ENCODE peak calls at places on chromosomes 11 and 22, in ten cellular contexts. One of them, this sample, is unnamed.

GRCh38 chr11:44300881-44301855 is 8.8 kb downstream of the ALX4 start:
- DNase-seq in NB4: no peak
- DNase-seq in choroid plexus epithelial cell: peak; percentile 38
- DNase-seq in brain pericyte: no peak
- DNase-seq in stimulated activated CD8-positive, alpha-beta memory T cell treated with anti-CD3 and anti-CD28 coated beads, Interleukin-4, amount 100 ng/mL, for 24 hours: no peak
- DNase-seq in upper lobe of left lung: no peak
- DNase-seq in mucosa of gallbladder: no peak
- DNase-seq in AG04449: no peak
- DNase-seq in HCEC 1CT: no peak
- DNase-seq in C1 segment of cervical spinal cord: no peak
- DNase-seq in this sample: peak; percentile 68

GRCh38 chr11:21177379-21177778 is 508.0 kb downstream of the NELL1 start:
- DNase-seq in NB4: no peak
- DNase-seq in choroid plexus epithelial cell: no peak
- DNase-seq in brain pericyte: no peak
- DNase-seq in stimulated activated CD8-positive, alpha-beta memory T cell treated with anti-CD3 and anti-CD28 coated beads, Interleukin-4, amount 100 ng/mL, for 24 hours: no peak
- DNase-seq in upper lobe of left lung: no peak
- DNase-seq in mucosa of gallbladder: no peak
- DNase-seq in AG04449: no peak
- DNase-seq in HCEC 1CT: no peak
- DNase-seq in C1 segment of cervical spinal cord: no peak
- DNase-seq in this sample: no peak

GRCh38 chr11:65132988-65133700 is 1.2 kb downstream of the SYVN1 start:
- DNase-seq in NB4: peak; percentile 62
- DNase-seq in choroid plexus epithelial cell: peak; percentile 35
- DNase-seq in brain pericyte: no peak
- DNase-seq in stimulated activated CD8-positive, alpha-beta memory T cell treated with anti-CD3 and anti-CD28 coated beads, Interleukin-4, amount 100 ng/mL, for 24 hours: no peak
- DNase-seq in upper lobe of left lung: peak; percentile 90
- DNase-seq in mucosa of gallbladder: peak; percentile 71
- DNase-seq in AG04449: no peak
- DNase-seq in HCEC 1CT: no peak
- DNase-seq in C1 segment of cervical spinal cord: no peak
- DNase-seq in this sample: peak; percentile 17

GRCh38 chr22:20771918-20772625 is 1.8 kb upstream of the SERPIND1 start:
- DNase-seq in NB4: no peak
- DNase-seq in choroid plexus epithelial cell: no peak
- DNase-seq in brain pericyte: no peak
- DNase-seq in stimulated activated CD8-positive, alpha-beta memory T cell treated with anti-CD3 and anti-CD28 coated beads, Interleukin-4, amount 100 ng/mL, for 24 hours: no peak
- DNase-seq in upper lobe of left lung: no peak
- DNase-seq in mucosa of gallbladder: no peak
- DNase-seq in AG04449: no peak
- DNase-seq in HCEC 1CT: no peak
- DNase-seq in C1 segment of cervical spinal cord: no peak
- DNase-seq in this sample: no peak

GRCh38 chr11:35144103-35144741 is 5.3 kb downstream of the CD44 start:
- DNase-seq in NB4: peak; percentile 86
- DNase-seq in choroid plexus epithelial cell: peak; percentile 81
- DNase-seq in brain pericyte: no peak
- DNase-seq in stimulated activated CD8-positive, alpha-beta memory T cell treated with anti-CD3 and anti-CD28 coated beads, Interleukin-4, amount 100 ng/mL, for 24 hours: peak; percentile 33
- DNase-seq in upper lobe of left lung: peak; percentile 79
- DNase-seq in mucosa of gallbladder: no peak
- DNase-seq in AG04449: no peak
- DNase-seq in HCEC 1CT: peak; percentile 93
- DNase-seq in C1 segment of cervical spinal cord: no peak
- DNase-seq in this sample: peak; percentile 74

GRCh38 chr11:61699737-61700160 is 19.6 kb downstream of the DAGLA start:
- DNase-seq in NB4: no peak
- DNase-seq in choroid plexus epithelial cell: no peak
- DNase-seq in brain pericyte: no peak
- DNase-seq in stimulated activated CD8-positive, alpha-beta memory T cell treated with anti-CD3 and anti-CD28 coated beads, Interleukin-4, amount 100 ng/mL, for 24 hours: no peak
- DNase-seq in upper lobe of left lung: no peak
- DNase-seq in mucosa of gallbladder: peak; percentile 78
- DNase-seq in AG04449: no peak
- DNase-seq in HCEC 1CT: no peak
- DNase-seq in C1 segment of cervical spinal cord: peak; percentile 33
- DNase-seq in this sample: no peak

GRCh38 chr11:74615988-74616387 is 23.6 kb downstream of the POLD3 start:
- DNase-seq in NB4: no peak
- DNase-seq in choroid plexus epithelial cell: no peak
- DNase-seq in brain pericyte: no peak
- DNase-seq in stimulated activated CD8-positive, alpha-beta memory T cell treated with anti-CD3 and anti-CD28 coated beads, Interleukin-4, amount 100 ng/mL, for 24 hours: no peak
- DNase-seq in upper lobe of left lung: no peak
- DNase-seq in mucosa of gallbladder: no peak
- DNase-seq in AG04449: no peak
- DNase-seq in HCEC 1CT: no peak
- DNase-seq in C1 segment of cervical spinal cord: no peak
- DNase-seq in this sample: no peak

GRCh38 chr11:112161012-112161411 is 2.9 kb downstream of the IL18 start:
- DNase-seq in NB4: no peak
- DNase-seq in choroid plexus epithelial cell: peak; percentile 46
- DNase-seq in brain pericyte: no peak
- DNase-seq in stimulated activated CD8-positive, alpha-beta memory T cell treated with anti-CD3 and anti-CD28 coated beads, Interleukin-4, amount 100 ng/mL, for 24 hours: no peak
- DNase-seq in upper lobe of left lung: no peak
- DNase-seq in mucosa of gallbladder: no peak
- DNase-seq in AG04449: no peak
- DNase-seq in HCEC 1CT: no peak
- DNase-seq in C1 segment of cervical spinal cord: no peak
- DNase-seq in this sample: no peak

GRCh38 chr11:8610532-8611116 is 16.6 kb upstream of the STK33 start:
- DNase-seq in NB4: no peak
- DNase-seq in choroid plexus epithelial cell: peak; percentile 65
- DNase-seq in brain pericyte: no peak
- DNase-seq in stimulated activated CD8-positive, alpha-beta memory T cell treated with anti-CD3 and anti-CD28 coated beads, Interleukin-4, amount 100 ng/mL, for 24 hours: no peak
- DNase-seq in upper lobe of left lung: no peak
- DNase-seq in mucosa of gallbladder: no peak
- DNase-seq in AG04449: no peak
- DNase-seq in HCEC 1CT: no peak
- DNase-seq in C1 segment of cervical spinal cord: no peak
- DNase-seq in this sample: no peak

GRCh38 chr22:18954333-18954732 is 18.2 kb upstream of the PRODH start:
- DNase-seq in NB4: peak; percentile 70
- DNase-seq in choroid plexus epithelial cell: peak; percentile 64
- DNase-seq in brain pericyte: no peak
- DNase-seq in stimulated activated CD8-positive, alpha-beta memory T cell treated with anti-CD3 and anti-CD28 coated beads, Interleukin-4, amount 100 ng/mL, for 24 hours: peak; percentile 31
- DNase-seq in upper lobe of left lung: peak; percentile 73
- DNase-seq in mucosa of gallbladder: peak; percentile 58
- DNase-seq in AG04449: no peak
- DNase-seq in HCEC 1CT: peak; percentile 21
- DNase-seq in C1 segment of cervical spinal cord: peak; percentile 24
- DNase-seq in this sample: peak; percentile 46

GRCh38 chr11:61019037-61019817 is 47.7 kb downstream of the CD6 start:
- DNase-seq in NB4: no peak
- DNase-seq in choroid plexus epithelial cell: no peak
- DNase-seq in brain pericyte: no peak
- DNase-seq in stimulated activated CD8-positive, alpha-beta memory T cell treated with anti-CD3 and anti-CD28 coated beads, Interleukin-4, amount 100 ng/mL, for 24 hours: no peak
- DNase-seq in upper lobe of left lung: no peak
- DNase-seq in mucosa of gallbladder: no peak
- DNase-seq in AG04449: no peak
- DNase-seq in HCEC 1CT: no peak
- DNase-seq in C1 segment of cervical spinal cord: no peak
- DNase-seq in this sample: no peak

GRCh38 chr22:46564084-46564714 is 26.8 kb upstream of the CELSR1 start:
- DNase-seq in NB4: no peak
- DNase-seq in choroid plexus epithelial cell: no peak
- DNase-seq in brain pericyte: no peak
- DNase-seq in stimulated activated CD8-positive, alpha-beta memory T cell treated with anti-CD3 and anti-CD28 coated beads, Interleukin-4, amount 100 ng/mL, for 24 hours: no peak
- DNase-seq in upper lobe of left lung: no peak
- DNase-seq in mucosa of gallbladder: no peak
- DNase-seq in AG04449: no peak
- DNase-seq in HCEC 1CT: no peak
- DNase-seq in C1 segment of cervical spinal cord: no peak
- DNase-seq in this sample: no peak

GRCh38 chr11:71163371-71163770 is 89.0 kb downstream of the SHANK2 start:
- DNase-seq in NB4: no peak
- DNase-seq in choroid plexus epithelial cell: no peak
- DNase-seq in brain pericyte: no peak
- DNase-seq in stimulated activated CD8-positive, alpha-beta memory T cell treated with anti-CD3 and anti-CD28 coated beads, Interleukin-4, amount 100 ng/mL, for 24 hours: no peak
- DNase-seq in upper lobe of left lung: no peak
- DNase-seq in mucosa of gallbladder: no peak
- DNase-seq in AG04449: no peak
- DNase-seq in HCEC 1CT: no peak
- DNase-seq in C1 segment of cervical spinal cord: no peak
- DNase-seq in this sample: no peak

GRCh38 chr11:65606876-65607613 is 7.0 kb downstream of the MAP3K11 start:
- DNase-seq in NB4: peak; percentile 39
- DNase-seq in choroid plexus epithelial cell: peak; percentile 96
- DNase-seq in brain pericyte: peak; percentile 74
- DNase-seq in stimulated activated CD8-positive, alpha-beta memory T cell treated with anti-CD3 and anti-CD28 coated beads, Interleukin-4, amount 100 ng/mL, for 24 hours: no peak
- DNase-seq in upper lobe of left lung: peak; percentile 95
- DNase-seq in mucosa of gallbladder: peak; percentile 95
- DNase-seq in AG04449: peak; percentile 59
- DNase-seq in HCEC 1CT: peak; percentile 67
- DNase-seq in C1 segment of cervical spinal cord: peak; percentile 87
- DNase-seq in this sample: peak; percentile 97

GRCh38 chr11:116257871-116258270 is 514.9 kb downstream of the BUD13 start:
- DNase-seq in NB4: no peak
- DNase-seq in choroid plexus epithelial cell: no peak
- DNase-seq in brain pericyte: no peak
- DNase-seq in stimulated activated CD8-positive, alpha-beta memory T cell treated with anti-CD3 and anti-CD28 coated beads, Interleukin-4, amount 100 ng/mL, for 24 hours: no peak
- DNase-seq in upper lobe of left lung: no peak
- DNase-seq in mucosa of gallbladder: no peak
- DNase-seq in AG04449: no peak
- DNase-seq in HCEC 1CT: no peak
- DNase-seq in C1 segment of cervical spinal cord: no peak
- DNase-seq in this sample: no peak

GRCh38 chr11:110907629-110908028 is 195.4 kb upstream of the ARHGAP20 start:
- DNase-seq in NB4: peak; percentile 67
- DNase-seq in choroid plexus epithelial cell: peak; percentile 99
- DNase-seq in brain pericyte: peak; percentile 59
- DNase-seq in stimulated activated CD8-positive, alpha-beta memory T cell treated with anti-CD3 and anti-CD28 coated beads, Interleukin-4, amount 100 ng/mL, for 24 hours: no peak
- DNase-seq in upper lobe of left lung: peak; percentile 56
- DNase-seq in mucosa of gallbladder: peak; percentile 75
- DNase-seq in AG04449: peak; percentile 60
- DNase-seq in HCEC 1CT: peak; percentile 96
- DNase-seq in C1 segment of cervical spinal cord: no peak
- DNase-seq in this sample: peak; percentile 77

GRCh38 chr11:19843106-19843505 is 130.5 kb downstream of the NAV2 start:
- DNase-seq in NB4: no peak
- DNase-seq in choroid plexus epithelial cell: no peak
- DNase-seq in brain pericyte: no peak
- DNase-seq in stimulated activated CD8-positive, alpha-beta memory T cell treated with anti-CD3 and anti-CD28 coated beads, Interleukin-4, amount 100 ng/mL, for 24 hours: no peak
- DNase-seq in upper lobe of left lung: no peak
- DNase-seq in mucosa of gallbladder: no peak
- DNase-seq in AG04449: no peak
- DNase-seq in HCEC 1CT: no peak
- DNase-seq in C1 segment of cervical spinal cord: no peak
- DNase-seq in this sample: no peak

GRCh38 chr11:63613517-63614135 is 607 bp downstream of the PLAAT3 start:
- DNase-seq in NB4: no peak
- DNase-seq in choroid plexus epithelial cell: no peak
- DNase-seq in brain pericyte: no peak
- DNase-seq in stimulated activated CD8-positive, alpha-beta memory T cell treated with anti-CD3 and anti-CD28 coated beads, Interleukin-4, amount 100 ng/mL, for 24 hours: no peak
- DNase-seq in upper lobe of left lung: peak; percentile 71
- DNase-seq in mucosa of gallbladder: peak; percentile 34
- DNase-seq in AG04449: no peak
- DNase-seq in HCEC 1CT: no peak
- DNase-seq in C1 segment of cervical spinal cord: peak; percentile 79
- DNase-seq in this sample: peak; percentile 37

GRCh38 chr11:46675288-46675851 is 25.0 kb downstream of the ARHGAP1 start:
- DNase-seq in NB4: no peak
- DNase-seq in choroid plexus epithelial cell: peak; percentile 64
- DNase-seq in brain pericyte: no peak
- DNase-seq in stimulated activated CD8-positive, alpha-beta memory T cell treated with anti-CD3 and anti-CD28 coated beads, Interleukin-4, amount 100 ng/mL, for 24 hours: no peak
- DNase-seq in upper lobe of left lung: peak; percentile 75
- DNase-seq in mucosa of gallbladder: peak; percentile 65
- DNase-seq in AG04449: no peak
- DNase-seq in HCEC 1CT: peak; percentile 50
- DNase-seq in C1 segment of cervical spinal cord: no peak
- DNase-seq in this sample: peak; percentile 61

GRCh38 chr11:60485987-60486386 is 6.6 kb upstream of the MS4A12 start:
- DNase-seq in NB4: peak; percentile 32
- DNase-seq in choroid plexus epithelial cell: no peak
- DNase-seq in brain pericyte: no peak
- DNase-seq in stimulated activated CD8-positive, alpha-beta memory T cell treated with anti-CD3 and anti-CD28 coated beads, Interleukin-4, amount 100 ng/mL, for 24 hours: no peak
- DNase-seq in upper lobe of left lung: peak; percentile 22
- DNase-seq in mucosa of gallbladder: peak; percentile 48
- DNase-seq in AG04449: no peak
- DNase-seq in HCEC 1CT: no peak
- DNase-seq in C1 segment of cervical spinal cord: no peak
- DNase-seq in this sample: peak; percentile 3

GRCh38 chr11:59551651-59552521 is 40.5 kb downstream of the OR4D9 start:
- DNase-seq in NB4: peak; percentile 85
- DNase-seq in choroid plexus epithelial cell: peak; percentile 94
- DNase-seq in brain pericyte: peak; percentile 46
- DNase-seq in stimulated activated CD8-positive, alpha-beta memory T cell treated with anti-CD3 and anti-CD28 coated beads, Interleukin-4, amount 100 ng/mL, for 24 hours: no peak
- DNase-seq in upper lobe of left lung: no peak
- DNase-seq in mucosa of gallbladder: no peak
- DNase-seq in AG04449: peak; percentile 57
- DNase-seq in HCEC 1CT: peak; percentile 80
- DNase-seq in C1 segment of cervical spinal cord: no peak
- DNase-seq in this sample: peak; percentile 85

GRCh38 chr11:75571625-75572024 is 9.6 kb downstream of the SERPINH1 start:
- DNase-seq in NB4: no peak
- DNase-seq in choroid plexus epithelial cell: no peak
- DNase-seq in brain pericyte: no peak
- DNase-seq in stimulated activated CD8-positive, alpha-beta memory T cell treated with anti-CD3 and anti-CD28 coated beads, Interleukin-4, amount 100 ng/mL, for 24 hours: no peak
- DNase-seq in upper lobe of left lung: peak; percentile 89
- DNase-seq in mucosa of gallbladder: no peak
- DNase-seq in AG04449: no peak
- DNase-seq in HCEC 1CT: no peak
- DNase-seq in C1 segment of cervical spinal cord: no peak
- DNase-seq in this sample: no peak

This sample was measured in mesenchymal stem cell.